ENCODE peak calls at places on chromosomes 6 and 20, in ten cellular contexts. One of them, this sample, is unnamed.

GRCh38 chr6:82068721-82069120 is 178.8 kb downstream of the IBTK start:
- DNase-seq in COR-L47: no peak
- DNase-seq in activated CD4-positive, alpha-beta T cell treated with anti-CD3 and anti-CD28 coated beads, Interleukin-2, amount 50 U/mL, for 4 hours: no peak
- DNase-seq in naive B cell: no peak
- DNase-seq in stimulated activated CD8-positive, alpha-beta memory T cell treated with anti-CD3 and anti-CD28 coated beads, Interleukin-4, amount 100 ng/mL, for 1 hour: no peak
- DNase-seq in MM.1S: no peak
- DNase-seq in fibroblast of lung: no peak
- DNase-seq in activated B cell treated with CpG ODN at 0.5 μM for 24 hours: no peak
- DNase-seq in EL: no peak
- DNase-seq in right cardiac atrium: no peak
- DNase-seq in this sample: no peak

GRCh38 chr20:38192323-38192885 is 27.3 kb upstream of the TGM2 start:
- DNase-seq in fibroblast of lung: no peak
- DNase-seq in activated CD4-positive, alpha-beta T cell treated with anti-CD3 and anti-CD28 coated beads, Interleukin-2, amount 50 U/mL, for 4 hours: no peak
- DNase-seq in MM.1S: no peak
- DNase-seq in right cardiac atrium: no peak
- DNase-seq in COR-L47: no peak
- DNase-seq in naive B cell: no peak
- DNase-seq in activated B cell treated with CpG ODN at 0.5 μM for 24 hours: no peak
- DNase-seq in EL: no peak
- DNase-seq in stimulated activated CD8-positive, alpha-beta memory T cell treated with anti-CD3 and anti-CD28 coated beads, Interleukin-4, amount 100 ng/mL, for 1 hour: no peak
- DNase-seq in this sample: no peak

GRCh38 chr6:86477510-86478166 is 459.7 kb upstream of the HTR1E start:
- DNase-seq in fibroblast of lung: no peak
- DNase-seq in right cardiac atrium: no peak
- DNase-seq in naive B cell: no peak
- DNase-seq in activated CD4-positive, alpha-beta T cell treated with anti-CD3 and anti-CD28 coated beads, Interleukin-2, amount 50 U/mL, for 4 hours: no peak
- DNase-seq in MM.1S: peak
- DNase-seq in activated B cell treated with CpG ODN at 0.5 μM for 24 hours: no peak
- DNase-seq in stimulated activated CD8-positive, alpha-beta memory T cell treated with anti-CD3 and anti-CD28 coated beads, Interleukin-4, amount 100 ng/mL, for 1 hour: no peak
- DNase-seq in EL: no peak
- DNase-seq in COR-L47: no peak
- DNase-seq in this sample: no peak

GRCh38 chr20:35117148-35117547 is 24.5 kb upstream of the TRPC4AP start:
- DNase-seq in fibroblast of lung: peak
- DNase-seq in stimulated activated CD8-positive, alpha-beta memory T cell treated with anti-CD3 and anti-CD28 coated beads, Interleukin-4, amount 100 ng/mL, for 1 hour: no peak
- DNase-seq in COR-L47: no peak
- DNase-seq in right cardiac atrium: no peak
- DNase-seq in activated B cell treated with CpG ODN at 0.5 μM for 24 hours: no peak
- DNase-seq in EL: peak
- DNase-seq in MM.1S: no peak
- DNase-seq in naive B cell: no peak
- DNase-seq in activated CD4-positive, alpha-beta T cell treated with anti-CD3 and anti-CD28 coated beads, Interleukin-2, amount 50 U/mL, for 4 hours: no peak
- DNase-seq in this sample: no peak

GRCh38 chr6:108068618-108069017 is 5.9 kb downstream of the OSTM1 start:
- DNase-seq in EL: no peak
- DNase-seq in right cardiac atrium: no peak
- DNase-seq in stimulated activated CD8-positive, alpha-beta memory T cell treated with anti-CD3 and anti-CD28 coated beads, Interleukin-4, amount 100 ng/mL, for 1 hour: no peak
- DNase-seq in COR-L47: no peak
- DNase-seq in fibroblast of lung: no peak
- DNase-seq in activated CD4-positive, alpha-beta T cell treated with anti-CD3 and anti-CD28 coated beads, Interleukin-2, amount 50 U/mL, for 4 hours: no peak
- DNase-seq in activated B cell treated with CpG ODN at 0.5 μM for 24 hours: no peak
- DNase-seq in naive B cell: peak
- DNase-seq in MM.1S: no peak
- DNase-seq in this sample: peak

GRCh38 chr6:160992323-160993314 is 1.1 kb downstream of the MAP3K4 start:
- DNase-seq in fibroblast of lung: peak
- DNase-seq in COR-L47: peak
- DNase-seq in naive B cell: peak
- DNase-seq in MM.1S: peak
- DNase-seq in activated CD4-positive, alpha-beta T cell treated with anti-CD3 and anti-CD28 coated beads, Interleukin-2, amount 50 U/mL, for 4 hours: peak
- DNase-seq in activated B cell treated with CpG ODN at 0.5 μM for 24 hours: no peak
- DNase-seq in stimulated activated CD8-positive, alpha-beta memory T cell treated with anti-CD3 and anti-CD28 coated beads, Interleukin-4, amount 100 ng/mL, for 1 hour: no peak
- DNase-seq in right cardiac atrium: no peak
- DNase-seq in EL: peak
- DNase-seq in this sample: peak

GRCh38 chr20:58229198-58229802 is 847 bp upstream of the ANKRD60 start:
- DNase-seq in activated CD4-positive, alpha-beta T cell treated with anti-CD3 and anti-CD28 coated beads, Interleukin-2, amount 50 U/mL, for 4 hours: no peak
- DNase-seq in right cardiac atrium: no peak
- DNase-seq in naive B cell: no peak
- DNase-seq in activated B cell treated with CpG ODN at 0.5 μM for 24 hours: no peak
- DNase-seq in EL: no peak
- DNase-seq in stimulated activated CD8-positive, alpha-beta memory T cell treated with anti-CD3 and anti-CD28 coated beads, Interleukin-4, amount 100 ng/mL, for 1 hour: no peak
- DNase-seq in MM.1S: no peak
- DNase-seq in COR-L47: no peak
- DNase-seq in fibroblast of lung: peak
- DNase-seq in this sample: no peak

GRCh38 chr6:1624071-1624847 is 14.5 kb downstream of the FOXC1 start:
- DNase-seq in right cardiac atrium: peak
- DNase-seq in fibroblast of lung: no peak
- DNase-seq in activated CD4-positive, alpha-beta T cell treated with anti-CD3 and anti-CD28 coated beads, Interleukin-2, amount 50 U/mL, for 4 hours: no peak
- DNase-seq in stimulated activated CD8-positive, alpha-beta memory T cell treated with anti-CD3 and anti-CD28 coated beads, Interleukin-4, amount 100 ng/mL, for 1 hour: no peak
- DNase-seq in MM.1S: no peak
- DNase-seq in naive B cell: no peak
- DNase-seq in COR-L47: no peak
- DNase-seq in EL: no peak
- DNase-seq in activated B cell treated with CpG ODN at 0.5 μM for 24 hours: no peak
- DNase-seq in this sample: no peak

GRCh38 chr6:154925130-154925529 is 70.0 kb upstream of the TIAM2 start:
- DNase-seq in naive B cell: no peak
- DNase-seq in right cardiac atrium: no peak
- DNase-seq in MM.1S: no peak
- DNase-seq in activated CD4-positive, alpha-beta T cell treated with anti-CD3 and anti-CD28 coated beads, Interleukin-2, amount 50 U/mL, for 4 hours: no peak
- DNase-seq in fibroblast of lung: no peak
- DNase-seq in stimulated activated CD8-positive, alpha-beta memory T cell treated with anti-CD3 and anti-CD28 coated beads, Interleukin-4, amount 100 ng/mL, for 1 hour: no peak
- DNase-seq in COR-L47: no peak
- DNase-seq in activated B cell treated with CpG ODN at 0.5 μM for 24 hours: no peak
- DNase-seq in EL: no peak
- DNase-seq in this sample: no peak

GRCh38 chr6:161169690-161170089 is 104.2 kb downstream of the AGPAT4 start:
- DNase-seq in fibroblast of lung: peak
- DNase-seq in MM.1S: no peak
- DNase-seq in naive B cell: no peak
- DNase-seq in EL: no peak
- DNase-seq in activated B cell treated with CpG ODN at 0.5 μM for 24 hours: no peak
- DNase-seq in stimulated activated CD8-positive, alpha-beta memory T cell treated with anti-CD3 and anti-CD28 coated beads, Interleukin-4, amount 100 ng/mL, for 1 hour: no peak
- DNase-seq in activated CD4-positive, alpha-beta T cell treated with anti-CD3 and anti-CD28 coated beads, Interleukin-2, amount 50 U/mL, for 4 hours: no peak
- DNase-seq in right cardiac atrium: peak
- DNase-seq in COR-L47: peak
- DNase-seq in this sample: no peak

GRCh38 chr6:95658896-95659295 is 81.6 kb downstream of the MANEA start:
- DNase-seq in right cardiac atrium: no peak
- DNase-seq in EL: no peak
- DNase-seq in activated B cell treated with CpG ODN at 0.5 μM for 24 hours: no peak
- DNase-seq in stimulated activated CD8-positive, alpha-beta memory T cell treated with anti-CD3 and anti-CD28 coated beads, Interleukin-4, amount 100 ng/mL, for 1 hour: no peak
- DNase-seq in COR-L47: no peak
- DNase-seq in naive B cell: no peak
- DNase-seq in activated CD4-positive, alpha-beta T cell treated with anti-CD3 and anti-CD28 coated beads, Interleukin-2, amount 50 U/mL, for 4 hours: no peak
- DNase-seq in fibroblast of lung: no peak
- DNase-seq in MM.1S: no peak
- DNase-seq in this sample: no peak